ENCODE peak calls at places on chromosome 18, in four cellular contexts. H is hypothalamus, O is caudate nucleus, B is NCI-H526 treated with DMSO at 0.1 percent for 48 hours. T is an unnamed sample.
A peak's percentile ranks its signal among the peaks of the same experiment; 100 is the strongest.

GRCh38 chr18:79523738-79524180 is 128.0 kb downstream of the NFATC1 start:
- DNase-seq in H (no peak), O (no peak), B (no peak), T (no peak)

GRCh38 chr18:35705988-35706387 is 124.4 kb downstream of the GALNT1 start:
- DNase-seq in H (no peak), O (no peak), B (no peak), T (no peak)

GRCh38 chr18:31410716-31411483 is 34.3 kb downstream of the DSG4 start:
- DNase-seq in H (no peak), O (no peak), B (no peak), T (no peak)

GRCh38 chr18:62571037-62571436 is 48.2 kb downstream of the ZCCHC2 start:
- DNase-seq in H (no peak), O (no peak), B (no peak), T (no peak)

GRCh38 chr18:11955299-11956029 is 25.8 kb upstream of the IMPA2 start:
- DNase-seq in H (no peak), O (peak; percentile 19), B (no peak), T (peak; percentile 36)

GRCh38 chr18:31648966-31649429 is 35.4 kb downstream of the B4GALT6 start:
- DNase-seq in H (no peak), O (no peak), B (no peak), T (no peak)

GRCh38 chr18:48958951-48959350 is 8.2 kb upstream of the SMAD7 start:
- DNase-seq in H (no peak), O (no peak), B (no peak), T (no peak)

GRCh38 chr18:6591491-6591890 is 138.0 kb upstream of the ARHGAP28 start:
- DNase-seq in H (no peak), O (no peak), B (no peak), T (no peak)

GRCh38 chr18:433960-434359 is 66.5 kb downstream of the COLEC12 start:
- DNase-seq in H (no peak), O (no peak), B (no peak), T (no peak)

GRCh38 chr18:49612515-49613033 is 50.7 kb downstream of the LIPG start:
- DNase-seq in H (no peak), O (no peak), B (no peak), T (no peak)

GRCh38 chr18:48643262-48643661 is 104.4 kb downstream of the CTIF start:
- DNase-seq in H (no peak), O (no peak), B (no peak), T (no peak)

GRCh38 chr18:50369672-50370071 is 5.2 kb upstream of the SKA1 start:
- DNase-seq in H (no peak), O (no peak), B (no peak), T (no peak)

GRCh38 chr18:78773819-78774218 is 205.8 kb upstream of the SALL3 start:
- DNase-seq in H (no peak), O (no peak), B (no peak), T (no peak)

GRCh38 chr18:74083071-74083954 is 64.3 kb downstream of the FBXO15 start:
- DNase-seq in H (no peak), O (no peak), B (no peak), T (no peak)

GRCh38 chr18:13112982-13113381 is 105.6 kb upstream of the LDLRAD4 start:
- DNase-seq in H (peak; percentile 11), O (peak; percentile 44), B (peak; percentile 25), T (peak; percentile 56)

GRCh38 chr18:27865431-27865830 is 311.5 kb downstream of the CDH2 start:
- DNase-seq in H (no peak), O (no peak), B (no peak), T (no peak)

GRCh38 chr18:57445488-57446319 is 10.5 kb downstream of the ONECUT2 start:
- DNase-seq in H (no peak), O (no peak), B (no peak), T (no peak)

GRCh38 chr18:49321800-49322461 is 138.5 kb downstream of the DYM start:
- DNase-seq in H (no peak), O (no peak), B (no peak), T (no peak)

GRCh38 chr18:10051877-10052631 is 138.2 kb downstream of the VAPA start:
- DNase-seq in H (no peak), O (peak; percentile 40), B (no peak), T (peak; percentile 59)

GRCh38 chr18:79560042-79560860 is 119.4 kb upstream of the CTDP1 start:
- DNase-seq in H (no peak), O (no peak), B (no peak), T (no peak)

GRCh38 chr18:70363861-70364260 is 75.0 kb downstream of the SOCS6 start:
- DNase-seq in H (no peak), O (no peak), B (no peak), T (no peak)

GRCh38 chr18:3294435-3295080 is 32.6 kb downstream of the MYL12B start:
- DNase-seq in H (no peak), O (no peak), B (no peak), T (no peak)

T was measured in hippocampal formation.